ENCODE peak calls at places on chromosomes 12 and 14, in seven cellular contexts. X, A, B, Q, E, P and F are unnamed samples. For H3K4me1, the result is how much of the 10 kb centered on the place peaks cover.

GRCh38 chr12:63802012-63802608 is 22.4 kb downstream of the RXYLT1 start:
- DNase-seq in P (no peak), E (peak), A (peak), X (no peak), B (peak), Q (no peak), F (no peak)

GRCh38 chr12:132445884-132446471 is 44.0 kb upstream of the FBRSL1 start:
- DNase-seq in X (peak), Q (peak), P (peak), E (peak), A (peak), B (peak), F (no peak)

GRCh38 chr12:106586535-106586802 is 3.7 kb downstream of the RFX4 start:
- DNase-seq in E (no peak), B (no peak), Q (no peak), X (no peak), A (peak), P (no peak), F (no peak)

GRCh38 chr12:51335931-51336330 is 10.5 kb downstream of the CELA1 start:
- DNase-seq in P (no peak), Q (no peak), E (no peak), A (no peak), X (no peak), B (no peak), F (no peak)

GRCh38 chr12:95593266-95593871 is 42.1 kb upstream of the USP44 start:
- DNase-seq in A (no peak), X (no peak), E (no peak), Q (no peak), P (no peak), B (no peak), F (no peak)

GRCh38 chr14:99037777-99038176 is 234.2 kb downstream of the BCL11B start:
- DNase-seq in Q (no peak), A (peak), B (no peak), P (no peak), E (no peak), X (no peak), F (no peak)

GRCh38 chr14:100547633-100548294 is 39.5 kb downstream of the BEGAIN start:
- DNase-seq in B (peak), A (no peak), E (peak), X (peak), Q (no peak), P (peak), F (no peak)

GRCh38 chr12:107317751-107318553 is 224.6 kb upstream of the CRY1 start:
- DNase-seq in P (no peak), B (peak), A (peak), Q (peak), E (peak), X (peak), F (peak)

GRCh38 chr12:127516467-127516866 is 750.5 kb upstream of the TMEM132C start:
- DNase-seq in B (peak), P (no peak), X (peak), E (peak), Q (no peak), A (no peak), F (no peak)

GRCh38 chr12:89058393-89058792 is 293.9 kb downstream of the DUSP6 start:
- DNase-seq in Q (no peak), E (no peak), A (no peak), B (no peak), P (no peak), X (no peak), F (no peak)

GRCh38 chr12:8011331-8011730 is 21.2 kb upstream of the FOXJ2 start:
- DNase-seq in E (peak), P (peak), Q (no peak), B (no peak), X (peak), A (no peak), F (no peak)

GRCh38 chr12:89353188-89353822 is 1.0 kb upstream of the DUSP6 start:
- DNase-seq in A (peak), X (peak), E (peak), P (no peak), B (peak), Q (peak), F (peak)

GRCh38 chr12:82182601-82183000 is 175.6 kb downstream of the CCDC59 start:
- DNase-seq in E (peak), A (peak), P (no peak), Q (no peak), B (peak), X (peak), F (no peak)

GRCh38 chr12:95096852-95097251 is 23.4 kb upstream of the NR2C1 start:
- DNase-seq in A (no peak), P (no peak), B (peak), X (peak), E (no peak), Q (no peak), F (no peak)

GRCh38 chr14:103191856-103192835 is 68.9 kb downstream of the TNFAIP2 start:
- DNase-seq in E (no peak), Q (no peak), A (no peak), P (no peak), B (no peak), X (no peak), F (no peak)

GRCh38 chr12:49863946-49864816 is 21.3 kb upstream of the BCDIN3D start:
- DNase-seq in X (no peak), B (no peak), P (no peak), E (peak), Q (no peak), A (no peak), F (no peak)

GRCh38 chr14:66444271-66444987 is 41.7 kb upstream of the CCDC196 start:
- DNase-seq in B (no peak), X (no peak), E (peak), P (no peak), A (peak), Q (no peak), F (no peak)

GRCh38 chr12:52190860-52191729 is 719 bp downstream of the KRT80 start:
- DNase-seq in X (peak), E (peak), Q (no peak), B (peak), A (no peak), P (no peak), F (no peak)

GRCh38 chr12:88247241-88247643 is 105.1 kb downstream of the TMTC3 start:
- DNase-seq in A (no peak), X (peak), P (peak), E (peak), Q (no peak), B (peak), F (no peak)

DNA sequence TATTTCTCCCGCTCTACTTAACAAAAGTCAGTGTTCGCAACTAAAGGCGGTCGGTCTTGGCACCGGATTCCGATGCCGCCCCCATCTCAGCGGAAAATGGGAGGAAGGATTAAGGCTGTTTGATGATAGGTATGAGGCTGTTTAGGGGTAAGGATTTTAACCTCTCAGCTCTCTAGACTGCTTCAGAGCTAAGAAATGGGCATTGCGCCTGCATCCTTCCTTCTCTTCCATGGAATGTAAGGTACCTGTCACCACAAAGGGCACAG is 1.4 kb downstream of the COCH start:
- DNase-seq in B (no peak), E (no peak), P (no peak), A (no peak), X (no peak), Q (no peak), F (no peak)
- H3K9ac ChIP-seq in B (no peak), E (no peak), P (no peak), A (peak), X (no peak), Q (no peak), F (no peak)

GRCh38 chr14:68950111-68950510 is 29.0 kb downstream of the ACTN1 start:
- DNase-seq in Q (no peak), P (no peak), X (peak), E (peak), B (no peak), A (no peak), F (no peak)

GRCh38 chr14:68949236-68949965 is 29.7 kb downstream of the ACTN1 start:
- DNase-seq in X (peak), A (no peak), E (peak), B (no peak), P (no peak), Q (peak), F (no peak)

GRCh38 chr14:68952544-68953535 is 26.3 kb downstream of the ACTN1 start:
- DNase-seq in B (no peak), P (no peak), X (peak), A (no peak), Q (peak), E (peak), F (no peak)

GRCh38 chr14:68951800-68952540 is 27.1 kb downstream of the ACTN1 start:
- DNase-seq in A (no peak), X (no peak), B (no peak), E (no peak), P (no peak), Q (peak), F (no peak)

GRCh38 chr14:68951051-68951797 is 27.9 kb downstream of the ACTN1 start:
- DNase-seq in P (peak), Q (peak), A (peak), E (peak), X (peak), B (peak), F (no peak)
- H3K4me1 ChIP-seq in P (half or more), Q (under half), A (under half), E (half or more), X (half or more), B (under half), F (under half)

GRCh38 chr14:92861856-92862807 is 60.8 kb upstream of the CHGA start:
- DNase-seq in P (no peak), B (no peak), X (no peak), A (no peak), E (no peak), Q (no peak), F (no peak)
- H3K9ac ChIP-seq in P (no peak), B (no peak), X (no peak), A (no peak), E (no peak), Q (no peak), F (no peak)

GRCh38 chr12:1591543-1591942 is 2.8 kb downstream of the FBXL14 start:
- DNase-seq in Q (no peak), A (peak), E (peak), B (no peak), X (peak), P (no peak), F (no peak)

GRCh38 chr12:1588574-1588944 is 5.8 kb downstream of the FBXL14 start:
- DNase-seq in P (no peak), E (no peak), X (no peak), Q (no peak), B (peak), A (no peak), F (no peak)

GRCh38 chr12:1591029-1591428 is 3.4 kb downstream of the FBXL14 start:
- DNase-seq in E (peak), B (peak), Q (no peak), A (peak), X (peak), P (peak), F (no peak)

GRCh38 chr12:1587927-1588573 is 6.3 kb downstream of the FBXL14 start:
- DNase-seq in Q (no peak), A (no peak), E (no peak), X (no peak), B (peak), P (no peak), F (peak)

DNA sequence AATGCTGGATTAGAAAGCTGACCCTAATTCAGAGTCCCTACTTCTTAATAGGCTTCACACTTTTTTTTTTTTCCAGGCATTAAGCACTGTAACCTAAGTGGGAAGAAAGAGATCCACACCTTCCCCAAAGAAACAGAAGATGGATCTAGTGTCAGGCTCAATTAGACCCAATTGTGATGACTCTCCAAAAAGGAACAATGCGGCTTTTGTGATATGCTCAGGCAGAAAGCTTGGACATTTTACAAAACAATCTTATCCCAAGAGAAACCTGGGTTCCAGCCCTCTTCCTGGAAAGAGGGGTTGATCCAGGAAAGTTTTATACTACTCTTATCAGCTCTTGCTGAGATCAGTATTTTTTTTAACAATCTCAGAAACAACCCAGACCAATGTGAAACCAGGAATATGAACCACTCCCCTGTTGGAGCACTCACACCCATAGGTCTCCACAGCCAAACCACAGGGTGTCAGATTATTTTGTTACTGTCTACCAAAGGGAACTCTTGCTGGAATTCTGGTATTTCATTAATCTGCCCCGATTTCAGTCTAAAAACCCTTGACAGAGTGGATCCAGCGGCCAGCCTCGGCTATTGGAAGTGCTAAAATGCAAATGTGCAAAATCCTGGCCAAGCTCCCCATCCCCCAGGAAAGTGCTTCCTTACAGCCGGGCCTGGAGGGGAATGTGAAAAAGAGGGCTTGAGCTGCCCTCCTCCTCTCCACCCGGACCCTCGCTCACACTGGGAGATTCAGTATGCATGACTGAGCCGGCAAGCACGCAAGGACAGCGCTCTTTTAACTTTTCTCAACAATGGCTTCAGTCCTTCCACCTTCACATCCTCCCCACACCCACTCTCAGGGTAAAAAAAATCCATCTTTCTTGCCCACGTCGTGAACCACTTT is 4.0 kb downstream of the FBXL14 start:
- DNase-seq in B (no peak), E (peak), Q (no peak), A (peak), X (peak), P (no peak), F (peak)
- H3K4me1 ChIP-seq in B (under half), E (under half), Q (under half), A (under half), X (under half), P (half or more), F (under half)

DNA sequence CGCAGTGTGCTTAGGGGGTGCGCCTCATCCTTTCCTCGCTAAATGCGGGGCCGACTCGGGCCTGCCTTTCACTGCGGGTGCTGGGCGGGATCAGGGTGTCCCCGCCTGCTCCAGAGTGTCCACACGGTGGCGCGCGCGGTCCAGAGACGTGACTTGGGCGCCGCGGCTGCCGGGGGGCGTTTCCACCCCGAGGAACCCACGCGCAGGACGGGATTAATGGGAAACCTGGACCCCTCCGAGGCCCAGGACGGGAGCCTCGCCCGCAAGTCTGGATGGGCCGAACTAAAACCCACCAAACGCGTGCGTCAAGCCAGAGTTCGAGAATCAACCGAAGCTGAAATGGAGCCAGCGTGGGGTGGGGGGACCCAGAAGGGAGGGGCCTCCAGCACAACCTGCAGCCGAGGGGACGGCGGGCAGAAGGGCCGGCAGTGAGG is 93.4 kb downstream of the NINJ2 start:
- DNase-seq in X (peak), A (peak), E (peak), Q (peak), P (no peak), B (peak), F (peak)
- H3K9ac ChIP-seq in X (peak), A (peak), E (peak), Q (peak), P (peak), B (peak), F (peak)